ENCODE peak calls at places on chromosomes 4 and X, in seven cellular contexts. E is heart right ventricle, N is adipocyte, O is RWPE2, G is tibial nerve, V is A673, M is Caco-2. I is an unnamed sample. For H3K36me3, H3K27me3 and H3K4me1, the result is how much of the 10 kb centered on the place peaks cover.

GRCh38 chrX:65985922-65986588 is 53.8 kb downstream of the VSIG4 start:
- DNase-seq in E (no peak), N (peak), O (no peak), G (no peak), V (peak), M (peak), I (peak)

GRCh38 chrX:111492085-111492484 is 19.4 kb upstream of the SERTM2 start:
- DNase-seq in E (no peak), N (no peak), O (no peak), G (no peak), V (peak), M (no peak), I (no peak)

GRCh38 chr4:83212041-83212851 is 72.4 kb downstream of the COQ2 start:
- DNase-seq in E (no peak), N (no peak), O (no peak), G (no peak), V (no peak), M (no peak), I (peak)

GRCh38 chr4:140250989-140251552 is 97.1 kb upstream of the MAML3 start:
- DNase-seq in E (no peak), N (peak), O (no peak), G (no peak), V (peak), M (peak), I (no peak)

GRCh38 chr4:7190668-7191545 is 1.4 kb upstream of the SORCS2 start:
- DNase-seq in E (no peak), N (no peak), O (no peak), G (peak), V (no peak), M (no peak), I (no peak)

GRCh38 chr4:70511365-70511764 is 7.0 kb upstream of the AMTN start:
- DNase-seq in E (no peak), N (no peak), O (no peak), G (no peak), V (peak), M (no peak), I (no peak)

GRCh38 chrX:39642071-39642470 is 455.7 kb downstream of the BCOR start:
- DNase-seq in E (peak), N (no peak), O (no peak), G (no peak), V (no peak), M (peak), I (no peak)

GRCh38 chr4:15690020-15690809 is 8.6 kb downstream of the FAM200B start:
- DNase-seq in E (no peak), N (peak), O (no peak), G (no peak), V (peak), M (peak), I (no peak)

GRCh38 chr4:622996-623913 is 2.1 kb upstream of the PDE6B start:
- DNase-seq in E (no peak), N (no peak), O (peak), G (no peak), V (no peak), M (no peak), I (no peak)

GRCh38 chrX:96455078-96455477 is 229.6 kb upstream of the DIAPH2 start:
- DNase-seq in E (no peak), N (no peak), O (no peak), G (no peak), V (no peak), M (no peak), I (no peak)

GRCh38 chr4:108087293-108087967 is 81.3 kb downstream of the LEF1 start:
- DNase-seq in E (no peak), N (no peak), O (no peak), G (no peak), V (no peak), M (no peak), I (no peak)

GRCh38 chrX:26722666-26723428 is 506.9 kb downstream of the MAGEB5 start:
- DNase-seq in E (no peak), N (no peak), O (no peak), G (no peak), V (no peak), M (no peak), I (no peak)

GRCh38 chrX:138745215-138745614 is 33.7 kb upstream of the FGF13 start:
- DNase-seq in E (no peak), N (peak), O (no peak), G (no peak), V (peak), M (peak), I (peak)

GRCh38 chrX:75156537-75156945 is 458 bp upstream of the ABCB7 start:
- DNase-seq in E (no peak), N (peak), O (no peak), G (no peak), V (peak), M (peak), I (no peak)

GRCh38 chrX:118523920-118524319 is 28.3 kb downstream of the DOCK11 start:
- DNase-seq in E (no peak), N (no peak), O (no peak), G (no peak), V (no peak), M (no peak), I (peak)

GRCh38 chr4:76723916-76724315 is 174.0 kb downstream of the SOWAHB start:
- DNase-seq in E (no peak), N (peak), O (no peak), G (no peak), V (peak), M (no peak), I (no peak)

GRCh38 chr4:27318740-27319139 is 458.1 kb downstream of the STIM2 start:
- DNase-seq in E (no peak), N (peak), O (no peak), G (no peak), V (peak), M (peak), I (no peak)

GRCh38 chr4:118869808-118870342 is 18.8 kb upstream of the SYNPO2 start:
- DNase-seq in E (no peak), N (peak), O (no peak), G (no peak), V (no peak), M (no peak), I (no peak)

GRCh38 chrX:132426695-132427281 is 62.0 kb downstream of the MBNL3 start:
- DNase-seq in E (no peak), N (peak), O (no peak), G (no peak), V (no peak), M (no peak), I (no peak)

GRCh38 chr4:602559-602942 is 22.8 kb upstream of the PDE6B start:
- DNase-seq in E (peak), N (no peak), O (peak), G (no peak), V (peak), M (peak), I (peak)

GRCh38 chr4:26524001-26524400 is 33.7 kb upstream of the CCKAR start:
- DNase-seq in E (no peak), N (peak), O (no peak), G (no peak), V (no peak), M (no peak), I (no peak)

GRCh38 chrX:133994576-133994975 is 9.2 kb upstream of the GPC3 start:
- DNase-seq in E (no peak), N (peak), O (no peak), G (no peak), V (no peak), M (peak), I (no peak)

GRCh38 chr4:105637409-105638258 is 70.9 kb downstream of the INTS12 start:
- DNase-seq in E (peak), N (peak), O (no peak), G (peak), V (peak), M (no peak), I (no peak)

DNA sequence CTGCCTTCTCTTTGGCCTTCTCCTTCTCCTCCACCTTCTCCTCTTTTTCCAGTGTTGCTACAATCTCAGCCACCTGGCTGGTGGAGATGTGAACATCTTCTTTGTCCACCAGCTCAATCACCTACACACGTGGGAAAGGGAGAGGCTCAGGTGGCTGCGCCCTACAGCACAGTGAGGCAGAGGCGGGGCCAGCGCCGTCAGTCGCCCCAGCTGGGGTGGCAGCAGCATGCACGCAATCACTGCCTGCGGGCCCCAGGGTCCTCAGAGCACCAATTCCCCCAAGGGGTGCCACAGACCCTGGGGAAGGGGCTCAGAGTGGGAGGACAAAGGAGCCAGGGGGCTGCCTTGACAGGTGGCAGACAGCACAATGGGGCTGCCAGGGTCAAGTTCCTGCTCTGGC is 21.4 kb downstream of the FGFR3 start:
- DNase-seq in E (no peak), N (no peak), O (peak), G (no peak), V (no peak), M (no peak), I (no peak)
- H3K36me3 ChIP-seq in E (half or more), N (half or more), O (half or more), G (under half), V (half or more), M (under half), I (under half)

GRCh38 chrX:120000490-120001246 is 57.1 kb upstream of the NKAP start:
- DNase-seq in E (no peak), N (no peak), O (no peak), G (no peak), V (no peak), M (no peak), I (no peak)

GRCh38 chrX:119996600-119997524 is 53.3 kb upstream of the NKAP start:
- DNase-seq in E (no peak), N (no peak), O (no peak), G (no peak), V (no peak), M (no peak), I (no peak)

GRCh38 chrX:119996069-119996468 is 52.5 kb upstream of the NKAP start:
- DNase-seq in E (no peak), N (no peak), O (no peak), G (no peak), V (no peak), M (no peak), I (no peak)

GRCh38 chrX:119999087-119999634 is 55.6 kb upstream of the NKAP start:
- DNase-seq in E (no peak), N (no peak), O (no peak), G (no peak), V (no peak), M (no peak), I (no peak)

DNA sequence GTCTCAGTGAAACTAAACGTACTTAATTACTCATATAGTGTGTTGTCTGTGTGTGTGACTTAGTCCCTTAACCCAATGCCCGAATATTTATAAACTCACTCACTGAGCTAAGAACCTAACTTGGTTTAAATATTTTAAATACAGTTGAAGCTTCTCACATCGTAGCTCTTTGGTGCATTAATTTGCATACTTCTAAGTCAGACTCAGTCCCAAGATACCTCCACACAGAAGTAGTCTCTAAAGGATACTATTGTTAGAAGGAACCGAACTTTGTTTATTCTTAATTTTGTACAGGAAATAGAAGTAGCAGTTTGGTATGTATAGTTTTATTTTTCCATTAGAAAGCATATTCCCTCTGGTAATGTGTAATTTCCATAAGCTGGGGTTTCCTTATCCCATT is 54.0 kb upstream of the NKAP start:
- DNase-seq in E (no peak), N (no peak), O (no peak), G (no peak), V (no peak), M (no peak), I (no peak)
- H3K27me3 ChIP-seq in E (half or more), N (half or more), O (half or more), G (under half), V (half or more), M (under half), I (under half)

DNA sequence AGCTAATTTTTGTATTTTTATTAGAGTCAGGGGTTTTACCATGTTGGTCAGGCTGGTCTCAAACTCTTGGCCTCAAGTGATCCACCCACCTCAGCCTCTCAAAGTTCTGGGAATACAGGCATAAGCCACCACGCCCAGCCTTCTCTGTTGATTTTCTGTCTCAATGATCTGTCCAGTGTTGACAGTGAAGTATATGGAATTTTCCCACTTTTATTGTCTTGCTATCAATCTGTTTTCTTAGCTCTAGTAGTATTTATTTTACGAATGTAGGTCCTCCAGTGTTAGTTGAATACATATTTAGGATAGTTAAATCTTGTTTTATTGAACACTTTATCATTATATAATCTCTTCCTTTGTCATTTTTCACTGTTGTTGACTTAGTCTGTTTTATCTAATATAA is 1603.9 kb downstream of the ADGRL3 start:
- DNase-seq in E (no peak), N (no peak), O (no peak), G (no peak), V (no peak), M (peak), I (no peak)
- H3K4me1 ChIP-seq in E (under half), N (under half), O (under half), G (under half), V (under half), M (under half), I (under half)

GRCh38 chr4:113594231-113594556 is 167.3 kb downstream of the CAMK2D start:
- DNase-seq in E (no peak), N (no peak), O (no peak), G (no peak), V (no peak), M (no peak), I (no peak)
- H3K36me3 ChIP-seq in E (under half), N (under half), O (under half), G (under half), V (under half), M (under half), I (under half)

DNA sequence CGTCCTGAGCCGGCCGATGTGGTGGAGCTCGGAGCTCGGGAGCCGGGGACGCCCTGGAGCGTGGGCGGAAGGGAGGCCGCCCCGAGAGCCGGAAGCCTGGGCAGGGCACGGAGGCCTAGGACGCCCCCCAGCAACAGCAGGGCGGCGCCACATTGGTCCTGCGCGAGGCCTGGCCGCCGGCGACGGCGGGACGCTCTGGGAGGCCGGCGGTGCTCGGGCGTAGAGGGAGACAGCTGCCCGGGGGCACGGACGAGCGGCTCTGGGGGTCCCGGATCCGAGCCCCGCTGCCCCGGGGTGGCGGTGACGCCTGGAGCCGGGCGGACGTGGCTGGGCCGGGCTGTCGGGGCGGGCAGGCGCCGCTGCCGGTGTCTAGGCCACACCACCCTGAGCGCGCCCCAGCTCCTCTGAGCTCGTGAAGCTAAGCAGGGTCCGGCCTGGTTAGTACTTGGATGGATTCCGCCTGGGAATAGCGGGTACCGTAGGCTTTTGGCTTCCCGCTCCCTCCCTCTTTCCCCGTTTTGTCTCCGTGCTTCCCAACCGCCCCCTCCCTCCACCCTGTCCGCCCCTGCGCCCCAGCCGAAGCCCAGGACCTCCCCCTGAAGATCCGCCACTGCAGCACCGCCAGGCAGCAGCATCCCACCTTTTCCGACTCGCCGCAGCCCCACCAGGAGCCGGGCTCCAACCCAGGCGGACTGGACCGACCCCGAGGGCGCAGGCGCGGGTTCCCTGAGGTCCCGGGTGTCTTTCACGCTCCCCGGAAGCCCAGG is 12.1 kb downstream of the FRG2 start:
- DNase-seq in E (no peak), N (no peak), O (no peak), G (no peak), V (peak), M (no peak), I (no peak)
- H3K27me3 ChIP-seq in E (half or more), N (under half), O (half or more), G (under half), V (half or more), M (under half), I (under half)

GRCh38 chr4:10887600-10887999 is 203.0 kb upstream of the CLNK start:
- DNase-seq in E (no peak), N (no peak), O (no peak), G (no peak), V (no peak), M (no peak), I (no peak)
- H3K4me1 ChIP-seq in E (under half), N (under half), O (under half), G (under half), V (under half), M (under half), I (under half)

GRCh38 chrX:31524182-31524581 is 452.3 kb upstream of the FTHL17 start:
- DNase-seq in E (no peak), N (no peak), O (no peak), G (no peak), V (peak), M (no peak), I (no peak)
- H3K36me3 ChIP-seq in E (under half), N (under half), O (under half), G (under half), V (under half), M (under half), I (under half)

GRCh38 chrX:25002658-25003015 is 13.1 kb downstream of the ARX start:
- DNase-seq in E (no peak), N (no peak), O (no peak), G (no peak), V (no peak), M (no peak), I (no peak)

GRCh38 chrX:25001808-25002657 is 13.7 kb downstream of the ARX start:
- DNase-seq in E (no peak), N (no peak), O (no peak), G (no peak), V (no peak), M (no peak), I (no peak)

GRCh38 chrX:25003066-25003849 is 12.5 kb downstream of the ARX start:
- DNase-seq in E (no peak), N (no peak), O (no peak), G (no peak), V (no peak), M (no peak), I (no peak)

GRCh38 chrX:24996096-24996709 is 19.6 kb downstream of the ARX start:
- DNase-seq in E (no peak), N (no peak), O (no peak), G (no peak), V (no peak), M (no peak), I (no peak)

DNA sequence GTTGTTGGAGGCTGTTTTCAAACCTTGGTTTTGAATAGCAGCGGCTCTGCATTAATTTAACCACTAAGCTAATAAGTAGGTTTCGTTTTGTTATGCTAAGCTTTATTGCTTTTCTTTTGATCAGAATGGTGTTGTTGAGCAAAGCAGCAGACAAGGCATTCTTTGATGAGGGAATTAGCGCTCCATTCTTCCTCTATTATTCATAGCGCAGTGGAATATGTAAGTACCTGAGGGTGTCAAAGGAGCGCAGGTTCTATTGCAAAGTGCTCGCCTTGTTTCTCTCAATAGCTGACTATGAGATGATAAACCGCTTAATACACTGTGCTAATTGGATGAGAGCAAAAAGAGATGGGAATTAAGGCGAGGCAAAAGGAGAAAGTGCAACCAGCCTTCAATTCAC is 16.3 kb downstream of the ARX start:
- DNase-seq in E (no peak), N (no peak), O (no peak), G (no peak), V (no peak), M (no peak), I (no peak)
- H3K27me3 ChIP-seq in E (under half), N (under half), O (under half), G (under half), V (under half), M (under half), I (under half)

GRCh38 chr4:139210486-139210885 is 33.5 kb upstream of the ELF2 start:
- DNase-seq in E (no peak), N (no peak), O (no peak), G (no peak), V (peak), M (no peak), I (no peak)

GRCh38 chr4:139207873-139208403 is 30.9 kb upstream of the ELF2 start:
- DNase-seq in E (no peak), N (no peak), O (no peak), G (no peak), V (no peak), M (no peak), I (no peak)

GRCh38 chr4:139207247-139207646 is 30.2 kb upstream of the ELF2 start:
- DNase-seq in E (no peak), N (no peak), O (no peak), G (no peak), V (no peak), M (no peak), I (no peak)

GRCh38 chr4:139209470-139210063 is 32.5 kb upstream of the ELF2 start:
- DNase-seq in E (no peak), N (no peak), O (no peak), G (no peak), V (no peak), M (no peak), I (no peak)

GRCh38 chr4:139208404-139208945 is 31.5 kb upstream of the ELF2 start:
- DNase-seq in E (no peak), N (peak), O (no peak), G (no peak), V (no peak), M (no peak), I (no peak)
- H3K4me1 ChIP-seq in E (under half), N (under half), O (under half), G (under half), V (under half), M (under half), I (under half)

DNA sequence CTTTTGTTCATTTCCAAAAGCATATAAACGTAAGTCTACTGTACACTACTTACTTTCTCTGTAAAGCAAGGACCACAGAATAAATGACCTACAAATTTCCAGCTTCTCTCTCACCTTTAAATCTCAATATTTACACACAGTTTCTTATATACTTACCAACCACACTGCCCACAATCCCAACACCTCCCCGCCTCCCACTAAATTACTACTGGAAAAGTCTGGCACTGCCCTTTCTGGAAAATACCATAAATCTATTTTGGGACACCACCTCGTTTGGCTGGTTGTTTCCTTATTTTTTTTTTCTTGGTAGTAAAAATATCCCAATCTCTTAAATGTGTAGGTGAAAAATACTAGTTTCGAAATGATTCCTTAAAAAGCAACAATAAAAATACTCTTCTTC is 19.6 kb downstream of the FAT1 start:
- DNase-seq in E (no peak), N (no peak), O (no peak), G (no peak), V (no peak), M (no peak), I (no peak)
- H3K36me3 ChIP-seq in E (under half), N (under half), O (half or more), G (under half), V (under half), M (under half), I (under half)

I was measured in CD8-positive, alpha-beta memory T cell.